ENCODE peak calls at places on chromosomes 3 and 15, in seven cellular contexts. E is body of pancreas; S is GM13976; A is psoas muscle; X is stimulated activated naive CD8-positive, alpha-beta T cell treated with anti-CD3 and anti-CD28 coated beads, Interleukin-15, amount 100 ng/mL, for 72 hours; Z is B cell; K is stimulated activated CD8-positive, alpha-beta memory T cell treated with anti-CD3 and anti-CD28 coated beads, Interleukin-7, amount 100 ng/mL, for 1 hour. B is an unnamed sample.

GRCh38 chr3:30538787-30539186 is 67.6 kb upstream of the TGFBR2 start:
- DNase-seq in E (no peak), S (no peak), A (no peak), X (no peak), Z (no peak), K (no peak), B (no peak)

GRCh38 chr3:173429076-173429475 is 31.5 kb downstream of the NLGN1 start:
- DNase-seq in E (no peak), S (no peak), A (no peak), X (no peak), Z (no peak), K (no peak), B (no peak)

GRCh38 chr3:111668912-111669488 is 73.9 kb upstream of the ZBED2 start:
- DNase-seq in E (no peak), S (peak), A (no peak), X (no peak), Z (no peak), K (no peak), B (peak)

GRCh38 chr15:64901914-64902313 is 9.8 kb upstream of the ANKDD1A start:
- DNase-seq in E (no peak), S (no peak), A (no peak), X (no peak), Z (no peak), K (no peak), B (no peak)

GRCh38 chr3:189237516-189237915 is 65.7 kb downstream of the TPRG1 start:
- DNase-seq in E (no peak), S (no peak), A (no peak), X (no peak), Z (no peak), K (no peak), B (no peak)

GRCh38 chr3:52481819-52482521 is 13.2 kb upstream of the STAB1 start:
- DNase-seq in E (no peak), S (no peak), A (peak), X (no peak), Z (no peak), K (no peak), B (no peak)

GRCh38 chr3:31253782-31254181 is 278.9 kb upstream of the STT3B start:
- DNase-seq in E (no peak), S (no peak), A (no peak), X (peak), Z (no peak), K (no peak), B (no peak)

GRCh38 chr3:13282986-13283876 is 136.9 kb downstream of the NUP210 start:
- DNase-seq in E (peak), S (peak), A (no peak), X (no peak), Z (peak), K (no peak), B (peak)

GRCh38 chr3:169825316-169825715 is 12.6 kb upstream of the LRRC34 start:
- DNase-seq in E (no peak), S (no peak), A (no peak), X (no peak), Z (no peak), K (no peak), B (no peak)

GRCh38 chr3:69324362-69325025 is 61.4 kb downstream of the FRMD4B start:
- DNase-seq in E (no peak), S (no peak), A (no peak), X (peak), Z (no peak), K (no peak), B (no peak)

B was measured in GM20000.